ENCODE peak calls at places on chromosomes 2 and 18, in four cellular contexts. H, V, S and K are unnamed samples.

GRCh38 chr2:126700073-126700581 is 44.2 kb downstream of the GYPC start:
- DNase-seq in H (no peak), V (no peak), S (no peak), K (no peak)

GRCh38 chr2:43214253-43214652 is 12.2 kb downstream of the ZFP36L2 start:
- DNase-seq in H (no peak), V (no peak), S (no peak), K (peak)

GRCh38 chr2:175926272-175926671 is 75.8 kb downstream of the LNPK start:
- DNase-seq in V (peak), S (no peak), H (no peak), K (no peak)

GRCh38 chr2:101150306-101151140 is 659 bp downstream of the TBC1D8 start:
- DNase-seq in V (peak), S (peak), H (peak), K (peak)

GRCh38 chr2:31249009-31249690 is 15.2 kb downstream of the EHD3 start:
- DNase-seq in H (no peak), S (no peak), V (no peak), K (no peak)

GRCh38 chr18:34807106-34807796 is 97.2 kb downstream of the DTNA start:
- DNase-seq in H (no peak), S (no peak), V (no peak), K (no peak)

GRCh38 chr18:36419913-36420531 is 122.5 kb downstream of the FHOD3 start:
- DNase-seq in V (peak), H (no peak), S (no peak), K (no peak)

GRCh38 chr2:176534798-176535479 is 265.7 kb downstream of the MTX2 start:
- DNase-seq in S (no peak), H (no peak), V (peak), K (peak)

GRCh38 chr2:43300781-43301586 is 74.6 kb upstream of the ZFP36L2 start:
- DNase-seq in H (no peak), S (no peak), V (no peak), K (no peak)

GRCh38 chr2:45851576-45852304 is 200.3 kb downstream of the PRKCE start:
- DNase-seq in H (no peak), V (peak), S (no peak), K (no peak)

GRCh38 chr2:15704086-15704787 is 112.6 kb downstream of the DDX1 start:
- DNase-seq in H (no peak), V (no peak), S (no peak), K (no peak)

GRCh38 chr2:39933166-39933565 is 154.1 kb upstream of the THUMPD2 start:
- DNase-seq in H (no peak), S (no peak), V (no peak), K (no peak)

GRCh38 chr18:50986360-50987087 is 18.7 kb downstream of the ELAC1 start:
- DNase-seq in V (peak), H (no peak), S (no peak), K (no peak)

GRCh38 chr2:73970850-73971471 is 13.7 kb upstream of the TET3 start:
- DNase-seq in H (peak), V (no peak), S (peak), K (peak)

GRCh38 chr2:10765461-10765860 is 44.0 kb downstream of the ATP6V1C2 start:
- DNase-seq in S (no peak), H (no peak), V (no peak), K (no peak)

GRCh38 chr2:84160461-84160860 is 298.6 kb downstream of the SUCLG1 start:
- DNase-seq in S (no peak), H (no peak), V (no peak), K (no peak)